ENCODE peak calls at places on chromosome X, in four cellular contexts. O is H1, U is uterus, L is sigmoid colon. W is an unnamed sample.

GRCh38 chrX:45710081-45710801 is 509.6 kb upstream of the DIPK2B start:
- DNase-seq in O (no peak), U (no peak), L (no peak), W (no peak)

GRCh38 chrX:4932790-4933189 is 1219.3 kb upstream of the PRKX start:
- DNase-seq in O (no peak), U (no peak), L (no peak), W (no peak)

GRCh38 chrX:13828392-13828791 is 11.5 kb upstream of the GPM6B start:
- DNase-seq in O (no peak), U (no peak), L (no peak), W (no peak)

GRCh38 chrX:44873415-44874270 is 655 bp downstream of the KDM6A start:
- DNase-seq in O (peak), U (peak), L (peak), W (peak)

GRCh38 chrX:82541822-82542221 is 966.3 kb upstream of the POU3F4 start:
- DNase-seq in O (no peak), U (no peak), L (no peak), W (no peak)

GRCh38 chrX:154327026-154327820 is 31.6 kb downstream of the TKTL1 start:
- DNase-seq in O (no peak), U (no peak), L (no peak), W (no peak)

GRCh38 chrX:34873500-34874225 is 68.9 kb upstream of the FAM47B start:
- DNase-seq in O (no peak), U (no peak), L (no peak), W (no peak)

GRCh38 chrX:153333271-153333670 is 682 bp upstream of the ZNF275 start:
- DNase-seq in O (no peak), U (no peak), L (no peak), W (no peak)

GRCh38 chrX:55119271-55119670 is 30.5 kb downstream of the PAGE2 start:
- DNase-seq in O (no peak), U (no peak), L (no peak), W (no peak)

GRCh38 chrX:133495464-133496391 is 80.4 kb upstream of the GPC4 start:
- DNase-seq in O (no peak), U (peak), L (peak), W (no peak)

GRCh38 chrX:48897157-48897620 is 379 bp downstream of the TIMM17B start:
- DNase-seq in O (peak), U (peak), L (peak), W (peak)

GRCh38 chrX:80648023-80648422 is 161.7 kb downstream of the BRWD3 start:
- DNase-seq in O (no peak), U (no peak), L (no peak), W (no peak)

GRCh38 chrX:21972721-21973120 is 32.2 kb downstream of the SMS start:
- DNase-seq in O (no peak), U (no peak), L (no peak), W (no peak)

GRCh38 chrX:2694868-2695267 is 3.8 kb downstream of the CD99 start:
- DNase-seq in O (no peak), U (no peak), L (no peak), W (no peak)

GRCh38 chrX:2698604-2699003 is 7.5 kb downstream of the CD99 start:
- DNase-seq in O (no peak), U (no peak), L (no peak), W (peak)

GRCh38 chrX:2696698-2697215 is 5.7 kb downstream of the CD99 start:
- DNase-seq in O (no peak), U (no peak), L (no peak), W (no peak)

GRCh38 chrX:2697741-2698294 is 6.7 kb downstream of the CD99 start:
- DNase-seq in O (no peak), U (no peak), L (no peak), W (no peak)

DNA sequence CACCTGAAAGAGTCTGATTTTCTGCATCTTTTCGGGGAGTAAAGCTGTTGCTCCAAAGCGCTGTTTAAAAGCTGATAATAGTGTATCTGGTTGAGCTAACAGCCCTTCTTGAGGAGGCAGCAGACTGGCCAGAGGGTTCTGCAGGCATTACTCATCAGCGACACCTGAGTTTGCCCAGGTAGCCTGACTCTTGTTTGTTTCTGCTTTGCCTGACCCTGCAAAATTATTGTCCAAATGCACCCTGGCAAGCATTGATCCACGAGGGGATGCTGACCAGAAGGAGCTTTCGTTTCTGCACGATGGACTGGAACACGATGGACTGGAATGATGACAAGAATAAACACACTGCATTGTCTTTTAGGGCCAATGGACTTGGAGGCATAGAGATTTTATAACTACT is 6.2 kb downstream of the CD99 start:
- DNase-seq in O (no peak), U (no peak), L (no peak), W (no peak)
- H3K4me3 ChIP-seq in O (no peak), U (no peak), L (peak), W (peak)

GRCh38 chrX:43655961-43656494 is at the start of gene MAOA:
- DNase-seq in O (peak), U (peak), L (peak), W (peak)

GRCh38 chrX:43655151-43655676 is 885 bp upstream of the MAOA start:
- DNase-seq in O (peak), U (peak), L (peak), W (peak)

DNA sequence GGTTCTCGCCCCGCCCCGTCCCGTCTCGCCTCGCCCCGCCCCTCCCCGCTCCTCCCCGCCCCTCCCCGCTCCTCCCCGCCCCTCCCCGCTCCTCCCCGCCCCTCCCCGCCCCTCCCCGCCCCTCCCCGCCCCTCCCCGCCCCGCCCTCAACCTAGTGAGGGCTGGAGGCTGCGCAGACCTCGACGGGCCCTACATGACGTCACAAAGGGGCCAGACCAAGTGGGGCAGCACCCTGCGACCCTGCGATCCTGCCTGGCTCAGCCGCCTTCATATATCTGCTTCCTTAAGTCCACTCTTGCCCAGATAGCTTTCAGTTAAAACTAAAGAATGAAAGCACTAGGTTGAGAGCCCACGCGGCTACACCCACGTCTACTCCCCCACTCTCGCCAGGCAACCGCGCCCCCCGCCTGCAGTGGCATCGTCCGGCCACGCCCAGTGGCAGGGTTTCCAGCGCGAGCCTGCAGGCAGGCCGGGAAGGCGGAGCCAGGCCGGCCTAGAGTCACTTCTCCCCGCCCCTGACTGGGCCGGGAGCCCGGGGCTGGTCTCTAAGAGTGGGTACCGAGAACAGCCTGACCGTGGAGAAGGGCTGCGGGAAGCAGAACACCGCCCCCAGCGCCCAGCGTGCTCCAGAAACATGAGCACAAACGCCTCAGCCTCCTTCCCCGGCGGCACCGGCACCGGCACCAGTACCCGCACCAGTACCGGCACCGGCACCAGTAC is 1.5 kb upstream of the MAOA start:
- DNase-seq in O (peak), U (peak), L (peak), W (peak)
- TF ChIP-seq POLR2A in O (no peak), U (peak), L (peak), W (peak)

GRCh38 chrX:53223955-53224859 is 800 bp downstream of the KDM5C start:
- DNase-seq in O (peak), U (no peak), L (no peak), W (no peak)
- H3K27ac ChIP-seq in O (peak), U (peak), L (peak), W (peak)

GRCh38 chrX:107677501-107677901 is 49.2 kb downstream of the PRPS1 start:
- DNase-seq in O (no peak), U (no peak), L (no peak), W (no peak)
- H3K4me3 ChIP-seq in O (no peak), U (no peak), L (peak), W (peak)

GRCh38 chrX:103687696-103688191 is 1.2 kb upstream of the MORF4L2 start:
- DNase-seq in O (peak), U (peak), L (peak), W (peak)
- TF ChIP-seq POLR2A in O (no peak), U (peak), L (no peak), W (no peak)

GRCh38 chrX:19344207-19344534 is 444 bp downstream of the PDHA1 start:
- DNase-seq in O (no peak), U (no peak), L (no peak), W (no peak)
- H3K27ac ChIP-seq in O (no peak), U (peak), L (peak), W (peak)

GRCh38 chrX:103175944-103176753 is 38.8 kb upstream of the BEX4 start:
- DNase-seq in O (peak), U (peak), L (peak), W (no peak)
- H3K4me3 ChIP-seq in O (no peak), U (no peak), L (peak), W (no peak)